ENCODE peak calls at places on chromosomes 12 and 14, in six cellular contexts. J, I, Q, R, B and Z are unnamed samples.
A peak's percentile ranks its signal among the peaks of the same experiment; 100 is the strongest.

GRCh38 chr14:36245223-36245622 is 68.7 kb upstream of the PTCSC3 start:
- DNase-seq in J (no peak), I (no peak), Q (no peak), R (no peak), B (no peak), Z (no peak)

GRCh38 chr12:19251481-19251880 is 121.9 kb downstream of the PLEKHA5 start:
- DNase-seq in J (no peak), I (no peak), Q (no peak), R (no peak), B (no peak), Z (no peak)

GRCh38 chr12:122825773-122826724 is 9.2 kb upstream of the HIP1R start:
- DNase-seq in J (no peak), I (no peak), Q (no peak), R (peak; percentile 48), B (no peak), Z (no peak)

GRCh38 chr12:46492471-46493351 is 120.1 kb upstream of the SLC38A2 start:
- DNase-seq in J (peak; percentile 85), I (no peak), Q (peak; percentile 100), R (no peak), B (no peak), Z (no peak)

GRCh38 chr12:53220857-53221202 is 11.2 kb downstream of the RARG start:
- DNase-seq in J (peak; percentile 83), I (peak; percentile 95), Q (peak; percentile 81), R (peak; percentile 94), B (no peak), Z (peak; percentile 69)

GRCh38 chr12:38844237-38844636 is 61.2 kb downstream of the CPNE8 start:
- DNase-seq in J (no peak), I (no peak), Q (no peak), R (no peak), B (no peak), Z (no peak)

GRCh38 chr12:49058366-49059062 is 2.1 kb downstream of the KMT2D start:
- DNase-seq in J (no peak), I (no peak), Q (no peak), R (peak; percentile 27), B (no peak), Z (no peak)

GRCh38 chr12:110338754-110339153 is 57.7 kb downstream of the ATP2A2 start:
- DNase-seq in J (peak; percentile 7), I (peak; percentile 54), Q (no peak), R (peak; percentile 32), B (no peak), Z (no peak)

GRCh38 chr12:32533971-32534590 is 134.7 kb downstream of the FGD4 start:
- DNase-seq in J (peak; percentile 1), I (no peak), Q (peak; percentile 94), R (peak; percentile 36), B (no peak), Z (no peak)

GRCh38 chr14:93941293-93941910 is 14.3 kb downstream of the FAM181A start:
- DNase-seq in J (no peak), I (no peak), Q (no peak), R (no peak), B (no peak), Z (no peak)

GRCh38 chr12:88418856-88419497 is 161.3 kb downstream of the KITLG start:
- DNase-seq in J (no peak), I (no peak), Q (no peak), R (no peak), B (no peak), Z (no peak)

GRCh38 chr14:37698840-37699777 is 103.7 kb downstream of the TTC6 start:
- DNase-seq in J (no peak), I (no peak), Q (peak; percentile 76), R (no peak), B (no peak), Z (no peak)

GRCh38 chr14:61973981-61974380 is 211.8 kb downstream of the SNAPC1 start:
- DNase-seq in J (no peak), I (no peak), Q (no peak), R (no peak), B (no peak), Z (no peak)

GRCh38 chr12:71195338-71195896 is 37.6 kb upstream of the TSPAN8 start:
- DNase-seq in J (no peak), I (no peak), Q (no peak), R (no peak), B (no peak), Z (no peak)

GRCh38 chr12:118680361-118680963 is 300.9 kb upstream of the SRRM4 start:
- DNase-seq in J (no peak), I (no peak), Q (no peak), R (no peak), B (no peak), Z (no peak)

GRCh38 chr12:110079477-110080400 is 31.4 kb upstream of the C12orf76 start:
- DNase-seq in J (no peak), I (peak; percentile 84), Q (peak; percentile 96), R (no peak), B (no peak), Z (peak; percentile 86)

GRCh38 chr12:46485853-46486252 is 113.3 kb upstream of the SLC38A2 start:
- DNase-seq in J (no peak), I (no peak), Q (no peak), R (no peak), B (no peak), Z (no peak)

GRCh38 chr14:49977126-49977841 is 84.4 kb downstream of the ARF6 start:
- DNase-seq in J (no peak), I (peak; percentile 29), Q (no peak), R (no peak), B (no peak), Z (no peak)

GRCh38 chr12:87870061-87870460 is 159.1 kb downstream of the C12orf50 start:
- DNase-seq in J (no peak), I (no peak), Q (no peak), R (no peak), B (no peak), Z (no peak)

GRCh38 chr14:83217492-83217891 is 1683.8 kb upstream of the SEL1L start:
- DNase-seq in J (no peak), I (no peak), Q (no peak), R (no peak), B (no peak), Z (no peak)

GRCh38 chr14:74980398-74980745 is 22.3 kb upstream of the EIF2B2 start:
- DNase-seq in J (no peak), I (no peak), Q (no peak), R (no peak), B (no peak), Z (no peak)

GRCh38 chr14:68367444-68368014 is 425.3 kb downstream of the ZFP36L1 start:
- DNase-seq in J (no peak), I (no peak), Q (no peak), R (peak; percentile 28), B (no peak), Z (no peak)
- TF ChIP-seq YY1 in J (no peak), I (no peak), Q (no peak), R (no peak), B (no peak), Z (no peak)

GRCh38 chr14:105207996-105208737 is 27.1 kb upstream of the NUDT14 start:
- DNase-seq in J (no peak), I (peak; percentile 60), Q (no peak), R (no peak), B (no peak), Z (no peak)

GRCh38 chr14:105207460-105207901 is 26.4 kb upstream of the NUDT14 start:
- DNase-seq in J (no peak), I (peak; percentile 20), Q (no peak), R (no peak), B (no peak), Z (no peak)

GRCh38 chr14:105205718-105206208 is 24.7 kb upstream of the NUDT14 start:
- DNase-seq in J (no peak), I (no peak), Q (no peak), R (no peak), B (no peak), Z (no peak)

GRCh38 chr14:105204931-105205717 is 24.0 kb upstream of the NUDT14 start:
- DNase-seq in J (no peak), I (no peak), Q (no peak), R (no peak), B (no peak), Z (no peak)

GRCh38 chr14:105206873-105207272 is 25.8 kb upstream of the NUDT14 start:
- DNase-seq in J (no peak), I (peak; percentile 31), Q (no peak), R (no peak), B (no peak), Z (no peak)
- H3K4me1 ChIP-seq in J (peaks cover 13% of the 10 kb centered on the region), I (peaks cover 54% of the 10 kb centered on the region), Q (peaks cover 10% of the 10 kb centered on the region), R (no peaks in the 10 kb centered on the region), B (no peaks in the 10 kb centered on the region), Z (peaks cover 3% of the 10 kb centered on the region)

GRCh38 chr14:100333867-100334266 is 10.7 kb downstream of the SLC25A47 start:
- DNase-seq in J (no peak), I (no peak), Q (no peak), R (no peak), B (no peak), Z (no peak)

GRCh38 chr14:100333311-100333710 is 10.2 kb downstream of the SLC25A47 start:
- DNase-seq in J (no peak), I (no peak), Q (no peak), R (no peak), B (no peak), Z (no peak)

GRCh38 chr14:100334904-100335303 is 11.8 kb downstream of the SLC25A47 start:
- DNase-seq in J (no peak), I (no peak), Q (no peak), R (no peak), B (no peak), Z (no peak)

GRCh38 chr14:100330396-100330931 is 7.3 kb downstream of the SLC25A47 start:
- DNase-seq in J (no peak), I (no peak), Q (no peak), R (no peak), B (no peak), Z (no peak)

GRCh38 chr14:100332797-100333196 is 9.7 kb downstream of the SLC25A47 start:
- DNase-seq in J (no peak), I (no peak), Q (no peak), R (no peak), B (no peak), Z (no peak)
- TF ChIP-seq MAX in J (no peak), I (no peak), Q (no peak), R (no peak), B (no peak), Z (no peak)

GRCh38 chr12:64090047-64090446 is 132.0 kb downstream of the KICS2 start:
- DNase-seq in J (no peak), I (no peak), Q (no peak), R (no peak), B (no peak), Z (no peak)

GRCh38 chr12:64092507-64092906 is 129.6 kb downstream of the KICS2 start:
- DNase-seq in J (no peak), I (no peak), Q (no peak), R (peak; percentile 37), B (no peak), Z (no peak)

GRCh38 chr12:64086946-64087345 is 135.2 kb downstream of the KICS2 start:
- DNase-seq in J (no peak), I (no peak), Q (no peak), R (no peak), B (no peak), Z (no peak)

GRCh38 chr12:64088431-64089349 is 133.4 kb downstream of the KICS2 start:
- DNase-seq in J (peak; percentile 91), I (no peak), Q (peak; percentile 39), R (peak; percentile 37), B (peak; percentile 10), Z (no peak)

DNA sequence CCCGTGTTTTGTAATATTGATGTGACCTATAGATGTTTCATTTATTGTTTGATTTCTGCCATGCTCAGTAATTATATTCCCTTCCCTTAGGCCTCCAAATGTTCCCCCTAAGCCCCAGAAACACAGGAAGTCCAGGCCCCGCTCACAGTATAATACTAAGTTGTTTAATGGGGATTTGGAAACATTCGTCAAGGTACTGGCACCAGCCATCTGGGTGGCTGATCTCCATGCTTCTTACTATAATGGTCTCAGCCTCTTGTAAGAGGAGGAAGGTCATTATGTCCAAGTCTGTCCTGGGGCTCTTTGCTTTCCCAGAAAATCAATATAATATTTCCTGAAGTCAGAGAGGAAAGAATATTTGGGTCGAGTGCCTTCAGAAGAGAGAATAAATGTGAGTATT is 130.9 kb downstream of the KICS2 start:
- DNase-seq in J (no peak), I (no peak), Q (no peak), R (peak; percentile 9), B (no peak), Z (no peak)
- TF ChIP-seq YY1 in J (no peak), I (no peak), Q (no peak), R (no peak), B (no peak), Z (no peak)